ENCODE peak calls at places on chromosomes 5 and 9, in seven cellular contexts. S, J, V, Z, D, E and G are unnamed samples.

GRCh38 chr5:147930759-147931158 is 24.4 kb upstream of the C5orf46 start:
- DNase-seq in S (no peak), J (no peak), V (no peak), Z (peak; percentile 58), D (no peak), E (no peak), G (peak; percentile 14)

GRCh38 chr5:38780316-38780715 is 65.5 kb upstream of the OSMR start:
- DNase-seq in S (no peak), J (no peak), V (no peak), Z (no peak), D (no peak), E (no peak), G (no peak)

GRCh38 chr5:53438486-53439472 is 41.6 kb upstream of the FST start:
- DNase-seq in S (no peak), J (peak; percentile 75), V (no peak), Z (peak; percentile 28), D (no peak), E (no peak), G (no peak)

GRCh38 chr9:137685886-137686420 is 67.1 kb downstream of the EHMT1 start:
- DNase-seq in S (no peak), J (no peak), V (no peak), Z (no peak), D (no peak), E (no peak), G (no peak)

GRCh38 chr5:100889165-100889564 is 13.9 kb downstream of the ST8SIA4 start:
- DNase-seq in S (no peak), J (no peak), V (no peak), Z (peak; percentile 36), D (peak; percentile 89), E (no peak), G (no peak)

GRCh38 chr9:36798350-36799065 is 225.8 kb downstream of the MELK start:
- DNase-seq in S (peak; percentile 12), J (no peak), V (no peak), Z (peak; percentile 31), D (no peak), E (no peak), G (no peak)

GRCh38 chr9:128912270-128912853 is 8.4 kb upstream of the PHYHD1 start:
- DNase-seq in S (peak; percentile 50), J (peak; percentile 82), V (no peak), Z (no peak), D (no peak), E (no peak), G (no peak)

GRCh38 chr5:132180134-132180745 is 47.4 kb downstream of the P4HA2 start:
- DNase-seq in S (peak; percentile 58), J (peak; percentile 41), V (no peak), Z (peak; percentile 70), D (peak; percentile 75), E (peak; percentile 74), G (peak; percentile 64)

GRCh38 chr5:89117131-89117644 is 234.2 kb upstream of the MEF2C start:
- DNase-seq in S (peak; percentile 68), J (no peak), V (no peak), Z (no peak), D (no peak), E (peak; percentile 36), G (peak; percentile 29)

GRCh38 chr5:130651440-130651839 is 513.6 kb downstream of the HINT1 start:
- DNase-seq in S (no peak), J (no peak), V (no peak), Z (no peak), D (no peak), E (no peak), G (no peak)

GRCh38 chr5:134559672-134560071 is 34.2 kb downstream of the JADE2 start:
- DNase-seq in S (no peak), J (no peak), V (no peak), Z (no peak), D (no peak), E (no peak), G (no peak)

GRCh38 chr5:139459451-139459934 is 3.0 kb downstream of the ECSCR start:
- DNase-seq in S (peak; percentile 38), J (no peak), V (no peak), Z (no peak), D (no peak), E (peak; percentile 44), G (peak; percentile 61)

DNA sequence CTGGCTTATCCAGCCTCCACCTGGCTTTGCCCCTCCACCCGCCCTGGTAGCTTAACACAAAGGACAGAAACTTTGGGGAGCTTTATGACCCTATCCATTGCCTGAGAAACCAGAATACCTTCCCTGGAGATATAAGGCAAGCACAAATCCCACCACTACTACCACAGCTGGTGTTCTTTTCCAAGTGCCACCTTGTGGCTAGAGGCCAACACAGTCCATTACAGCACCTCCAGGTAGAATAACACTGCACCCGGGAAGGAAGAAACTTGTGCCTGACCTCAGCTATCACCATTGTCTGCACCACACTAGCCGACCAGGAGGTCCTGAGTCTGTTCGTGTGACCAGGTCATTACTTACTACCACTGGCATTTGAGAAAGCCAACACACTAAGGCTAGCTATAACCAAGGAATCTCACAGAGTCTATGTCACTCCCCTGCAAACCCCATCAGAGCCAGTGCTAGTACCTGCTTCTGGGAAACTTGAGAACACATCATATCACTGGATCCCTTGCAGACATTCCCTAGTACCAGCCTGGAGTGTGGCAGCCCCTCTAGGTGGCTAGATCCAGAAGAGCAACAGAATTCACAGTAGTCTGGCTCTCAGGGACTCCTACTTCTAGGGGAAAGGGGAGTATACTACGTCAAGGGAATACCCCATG is 74.0 kb upstream of the RUSC2 start:
- DNase-seq in S (peak; percentile 3), J (no peak), V (no peak), Z (peak; percentile 21), D (no peak), E (no peak), G (no peak)
- TF ChIP-seq CTCF in S (no peak), J (peak; percentile 16), V (no peak), Z (peak; percentile 22), D (peak; percentile 44), E (no peak), G (no peak)

GRCh38 chr5:164959761-164960160 is 1454.3 kb downstream of the MAT2B start:
- DNase-seq in S (no peak), J (no peak), V (no peak), Z (no peak), D (no peak), E (no peak), G (no peak)

GRCh38 chr5:164962302-164962961 is 1457.0 kb downstream of the MAT2B start:
- DNase-seq in S (no peak), J (no peak), V (no peak), Z (no peak), D (no peak), E (no peak), G (no peak)

DNA sequence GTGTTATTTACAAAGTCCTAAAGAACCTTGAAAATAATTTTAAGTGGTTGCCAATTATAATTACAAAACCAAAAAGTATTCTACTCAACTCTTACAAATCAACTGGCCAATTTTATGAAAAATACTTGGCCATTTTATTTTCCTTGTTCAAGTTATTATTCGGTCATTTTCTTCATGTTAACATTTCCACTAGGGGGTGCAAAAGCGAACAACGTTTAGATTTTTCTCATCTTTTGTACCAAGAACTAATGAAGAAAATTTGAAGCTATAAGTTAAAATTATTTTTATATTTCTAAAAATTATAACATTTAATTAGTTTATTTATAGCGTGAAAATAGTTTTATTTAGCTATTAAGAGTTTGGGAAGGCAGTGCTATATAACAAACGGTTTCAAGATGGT is 1453.3 kb downstream of the MAT2B start:
- DNase-seq in S (no peak), J (no peak), V (no peak), Z (peak; percentile 3), D (no peak), E (no peak), G (no peak)
- TF ChIP-seq CTCF in S (no peak), J (peak; percentile 45), V (no peak), Z (no peak), D (peak; percentile 61), E (no peak), G (no peak)

GRCh38 chr9:98933185-98933584 is 10.5 kb upstream of the COL15A1 start:
- DNase-seq in S (no peak), J (no peak), V (no peak), Z (no peak), D (no peak), E (no peak), G (no peak)

GRCh38 chr9:98935064-98935463 is 8.6 kb upstream of the COL15A1 start:
- DNase-seq in S (no peak), J (no peak), V (no peak), Z (no peak), D (no peak), E (no peak), G (no peak)

GRCh38 chr9:98931543-98931942 is 12.2 kb upstream of the COL15A1 start:
- DNase-seq in S (no peak), J (no peak), V (no peak), Z (no peak), D (no peak), E (no peak), G (no peak)

GRCh38 chr9:98931990-98932389 is 11.7 kb upstream of the COL15A1 start:
- DNase-seq in S (no peak), J (no peak), V (no peak), Z (no peak), D (no peak), E (no peak), G (no peak)

DNA sequence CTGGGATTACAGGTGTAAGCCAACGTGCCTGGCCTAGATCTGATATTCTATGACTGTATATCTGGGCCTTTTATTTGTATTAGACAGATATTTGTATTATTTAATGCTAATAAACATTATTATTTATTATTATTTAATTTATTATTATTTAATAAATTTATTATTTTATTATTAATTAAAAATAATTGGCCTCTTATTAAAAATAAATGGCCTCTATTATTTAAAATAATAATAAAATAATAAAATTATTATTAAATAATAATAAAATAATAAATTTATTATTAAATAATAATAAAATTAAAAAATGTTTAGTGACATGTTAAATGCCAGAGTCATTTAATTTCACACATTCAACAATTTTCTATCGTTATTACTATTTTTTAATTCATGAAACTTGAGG is 9.8 kb upstream of the COL15A1 start:
- DNase-seq in S (no peak), J (no peak), V (no peak), Z (no peak), D (no peak), E (no peak), G (no peak)
- TF ChIP-seq CTCF in S (no peak), J (no peak), V (no peak), Z (no peak), D (no peak), E (no peak), G (no peak)

GRCh38 chr5:7592910-7593309 is 197.0 kb downstream of the ADCY2 start:
- DNase-seq in S (no peak), J (no peak), V (no peak), Z (peak; percentile 24), D (no peak), E (peak; percentile 6), G (no peak)
- TF ChIP-seq CTCF in S (no peak), J (peak; percentile 8), V (peak; percentile 16), Z (peak; percentile 63), D (peak; percentile 65), E (no peak), G (peak; percentile 19)